ENCODE peak calls at places on chromosomes 5 and 9, in five cellular contexts. One of them, this sample, is unnamed.

GRCh38 chr9:132892383-132892782 is 13.7 kb downstream of the SPACA9 start:
- DNase-seq in PC-3: no peak
- DNase-seq in thyroid gland: no peak
- DNase-seq in skeletal muscle cell: no peak
- DNase-seq in tibial artery: no peak
- DNase-seq in this sample: no peak

GRCh38 chr9:90025816-90026215 is 421.0 kb downstream of the GADD45G start:
- DNase-seq in skeletal muscle cell: no peak
- DNase-seq in PC-3: peak; percentile 49
- DNase-seq in thyroid gland: no peak
- DNase-seq in tibial artery: no peak
- DNase-seq in this sample: no peak

GRCh38 chr5:14165375-14166091 is 22.4 kb downstream of the TRIO start:
- DNase-seq in tibial artery: no peak
- DNase-seq in skeletal muscle cell: no peak
- DNase-seq in thyroid gland: no peak
- DNase-seq in PC-3: peak; percentile 97
- DNase-seq in this sample: no peak

GRCh38 chr9:130453487-130453886 is 8.7 kb downstream of the ASS1 start:
- DNase-seq in thyroid gland: peak; percentile 95
- DNase-seq in skeletal muscle cell: no peak
- DNase-seq in PC-3: peak; percentile 24
- DNase-seq in tibial artery: no peak
- DNase-seq in this sample: no peak

GRCh38 chr5:124661317-124662141 is 84.9 kb downstream of the ZNF608 start:
- DNase-seq in PC-3: peak; percentile 67
- DNase-seq in tibial artery: no peak
- DNase-seq in thyroid gland: peak; percentile 63
- DNase-seq in skeletal muscle cell: peak; percentile 57
- DNase-seq in this sample: no peak

GRCh38 chr9:78994476-78994875 is 577.3 kb upstream of the TLE4 start:
- DNase-seq in thyroid gland: no peak
- DNase-seq in PC-3: no peak
- DNase-seq in tibial artery: no peak
- DNase-seq in skeletal muscle cell: no peak
- DNase-seq in this sample: no peak

GRCh38 chr5:160797020-160797419 is 55.0 kb downstream of the ATP10B start:
- DNase-seq in skeletal muscle cell: no peak
- DNase-seq in PC-3: no peak
- DNase-seq in thyroid gland: no peak
- DNase-seq in tibial artery: no peak
- DNase-seq in this sample: no peak

GRCh38 chr9:128696923-128697707 is 5.2 kb upstream of the PKN3 start:
- DNase-seq in PC-3: no peak
- DNase-seq in tibial artery: no peak
- DNase-seq in thyroid gland: no peak
- DNase-seq in skeletal muscle cell: no peak
- DNase-seq in this sample: no peak

GRCh38 chr5:168159425-168159824 is 132.0 kb upstream of the WWC1 start:
- DNase-seq in PC-3: no peak
- DNase-seq in thyroid gland: no peak
- DNase-seq in tibial artery: peak; percentile 22
- DNase-seq in skeletal muscle cell: no peak
- DNase-seq in this sample: no peak

GRCh38 chr9:33506626-33507370 is 17.3 kb upstream of the ANKRD18B start:
- DNase-seq in tibial artery: no peak
- DNase-seq in thyroid gland: peak; percentile 63
- DNase-seq in PC-3: peak; percentile 72
- DNase-seq in skeletal muscle cell: peak; percentile 80
- DNase-seq in this sample: no peak

GRCh38 chr5:72366324-72366976 is 46.3 kb downstream of the PTCD2 start:
- DNase-seq in tibial artery: peak; percentile 76
- DNase-seq in thyroid gland: peak; percentile 80
- DNase-seq in PC-3: peak; percentile 78
- DNase-seq in skeletal muscle cell: no peak
- DNase-seq in this sample: no peak

GRCh38 chr5:64587370-64587769 is 81.6 kb downstream of the RGS7BP start:
- DNase-seq in skeletal muscle cell: no peak
- DNase-seq in PC-3: no peak
- DNase-seq in thyroid gland: no peak
- DNase-seq in tibial artery: no peak
- DNase-seq in this sample: no peak

GRCh38 chr9:132776891-132777290 is 101.2 kb downstream of the AK8 start:
- DNase-seq in tibial artery: no peak
- DNase-seq in PC-3: no peak
- DNase-seq in skeletal muscle cell: no peak
- DNase-seq in thyroid gland: no peak
- DNase-seq in this sample: no peak

GRCh38 chr9:121281614-121282291 is 13.8 kb downstream of the GSN start:
- DNase-seq in PC-3: peak; percentile 93
- DNase-seq in tibial artery: peak; percentile 82
- DNase-seq in thyroid gland: peak; percentile 98
- DNase-seq in skeletal muscle cell: no peak
- DNase-seq in this sample: no peak

GRCh38 chr9:77291714-77292113 is 114.4 kb downstream of the VPS13A start:
- DNase-seq in PC-3: peak; percentile 51
- DNase-seq in tibial artery: no peak
- DNase-seq in thyroid gland: no peak
- DNase-seq in skeletal muscle cell: no peak
- DNase-seq in this sample: no peak

GRCh38 chr9:71490810-71491209 is 277.5 kb downstream of the CEMIP2 start:
- DNase-seq in PC-3: peak; percentile 31
- DNase-seq in skeletal muscle cell: no peak
- DNase-seq in thyroid gland: no peak
- DNase-seq in tibial artery: no peak
- DNase-seq in this sample: no peak

GRCh38 chr9:104232781-104233341 is 138.8 kb downstream of the SMC2 start:
- DNase-seq in thyroid gland: no peak
- DNase-seq in skeletal muscle cell: peak; percentile 34
- DNase-seq in PC-3: peak; percentile 46
- DNase-seq in tibial artery: no peak
- DNase-seq in this sample: no peak

GRCh38 chr9:130542457-130543228 is 36.7 kb upstream of the FUBP3 start:
- DNase-seq in PC-3: peak; percentile 3
- DNase-seq in tibial artery: no peak
- DNase-seq in thyroid gland: no peak
- DNase-seq in skeletal muscle cell: no peak
- DNase-seq in this sample: no peak

GRCh38 chr5:159849437-159850191 is 66.7 kb upstream of the ADRA1B start:
- DNase-seq in PC-3: peak; percentile 92
- DNase-seq in tibial artery: no peak
- DNase-seq in thyroid gland: peak; percentile 6
- DNase-seq in skeletal muscle cell: peak; percentile 71
- DNase-seq in this sample: no peak

GRCh38 chr5:42404366-42404765 is 18.9 kb upstream of the GHR start:
- DNase-seq in tibial artery: no peak
- DNase-seq in PC-3: no peak
- DNase-seq in thyroid gland: no peak
- DNase-seq in skeletal muscle cell: peak; percentile 35
- DNase-seq in this sample: no peak

GRCh38 chr9:33434317-33435105 is 12.9 kb downstream of the AQP3 start:
- DNase-seq in thyroid gland: peak; percentile 44
- DNase-seq in tibial artery: no peak
- DNase-seq in PC-3: no peak
- DNase-seq in skeletal muscle cell: no peak
- DNase-seq in this sample: no peak

GRCh38 chr5:73858786-73859185 is 232.8 kb downstream of the ARHGEF28 start:
- DNase-seq in thyroid gland: no peak
- DNase-seq in PC-3: no peak
- DNase-seq in tibial artery: no peak
- DNase-seq in skeletal muscle cell: no peak
- DNase-seq in this sample: no peak

GRCh38 chr5:87195104-87195581 is 72.5 kb upstream of the RASA1 start:
- DNase-seq in tibial artery: no peak
- DNase-seq in thyroid gland: no peak
- DNase-seq in skeletal muscle cell: peak; percentile 47
- DNase-seq in PC-3: peak; percentile 68
- DNase-seq in this sample: no peak

GRCh38 chr9:125472562-125472925 is 210.9 kb downstream of the GAPVD1 start:
- DNase-seq in skeletal muscle cell: no peak
- DNase-seq in PC-3: no peak
- DNase-seq in thyroid gland: no peak
- DNase-seq in tibial artery: no peak
- DNase-seq in this sample: no peak

GRCh38 chr5:122788996-122789395 is 14.1 kb downstream of the SNX2 start:
- DNase-seq in PC-3: no peak
- DNase-seq in tibial artery: no peak
- DNase-seq in skeletal muscle cell: no peak
- DNase-seq in thyroid gland: no peak
- DNase-seq in this sample: no peak

GRCh38 chr9:134778841-134779411 is 101.7 kb upstream of the FCN2 start:
- DNase-seq in tibial artery: peak; percentile 57
- DNase-seq in skeletal muscle cell: no peak
- DNase-seq in PC-3: peak; percentile 60
- DNase-seq in thyroid gland: peak; percentile 42
- DNase-seq in this sample: peak; percentile 61

GRCh38 chr9:34627716-34628655 is 880 bp downstream of the ARID3C start:
- DNase-seq in PC-3: no peak
- DNase-seq in skeletal muscle cell: no peak
- DNase-seq in thyroid gland: no peak
- DNase-seq in tibial artery: no peak
- DNase-seq in this sample: no peak

GRCh38 chr5:9865574-9865973 is 235.4 kb upstream of the TAS2R1 start:
- DNase-seq in tibial artery: no peak
- DNase-seq in PC-3: peak; percentile 15
- DNase-seq in thyroid gland: no peak
- DNase-seq in skeletal muscle cell: no peak
- DNase-seq in this sample: no peak

GRCh38 chr5:168020522-168021294 is 270.7 kb upstream of the WWC1 start:
- DNase-seq in thyroid gland: no peak
- DNase-seq in tibial artery: no peak
- DNase-seq in skeletal muscle cell: no peak
- DNase-seq in PC-3: peak; percentile 22
- DNase-seq in this sample: no peak

GRCh38 chr5:122401991-122402710 is 90.1 kb downstream of the SNCAIP start:
- DNase-seq in tibial artery: no peak
- DNase-seq in thyroid gland: no peak
- DNase-seq in skeletal muscle cell: no peak
- DNase-seq in PC-3: no peak
- DNase-seq in this sample: no peak

GRCh38 chr5:56693220-56693579 is 122.1 kb upstream of the MAP3K1 start:
- DNase-seq in PC-3: no peak
- DNase-seq in thyroid gland: no peak
- DNase-seq in tibial artery: no peak
- DNase-seq in skeletal muscle cell: no peak
- DNase-seq in this sample: no peak

GRCh38 chr9:123357748-123358059 is 1.7 kb downstream of the CRB2 start:
- DNase-seq in PC-3: no peak
- DNase-seq in skeletal muscle cell: no peak
- DNase-seq in thyroid gland: no peak
- DNase-seq in tibial artery: no peak
- DNase-seq in this sample: no peak

GRCh38 chr9:123359106-123359505 is 3.1 kb downstream of the CRB2 start:
- DNase-seq in PC-3: no peak
- DNase-seq in thyroid gland: no peak
- DNase-seq in skeletal muscle cell: no peak
- DNase-seq in tibial artery: no peak
- DNase-seq in this sample: no peak

GRCh38 chr9:123358181-123358894 is 2.3 kb downstream of the CRB2 start:
- DNase-seq in skeletal muscle cell: no peak
- DNase-seq in tibial artery: no peak
- DNase-seq in PC-3: no peak
- DNase-seq in thyroid gland: no peak
- DNase-seq in this sample: peak; percentile 90

GRCh38 chr9:123355761-123356520 is at the start of gene CRB2:
- DNase-seq in skeletal muscle cell: no peak
- DNase-seq in tibial artery: no peak
- DNase-seq in PC-3: no peak
- DNase-seq in thyroid gland: no peak
- DNase-seq in this sample: no peak

GRCh38 chr9:123356851-123357747 is 1.1 kb downstream of the CRB2 start:
- DNase-seq in skeletal muscle cell: no peak
- DNase-seq in thyroid gland: no peak
- DNase-seq in PC-3: no peak
- DNase-seq in tibial artery: no peak
- DNase-seq in this sample: no peak
- H3K4me3 ChIP-seq in skeletal muscle cell: no peak overlapping the region
- H3K4me3 ChIP-seq in thyroid gland: no peak overlapping the region
- H3K4me3 ChIP-seq in PC-3: no peak overlapping the region
- H3K4me3 ChIP-seq in tibial artery: no peak overlapping the region
- H3K4me3 ChIP-seq in this sample: peak overlapping the region; percentile 70

GRCh38 chr5:172180936-172181335 is 7.1 kb downstream of the STK10 start:
- DNase-seq in thyroid gland: no peak
- DNase-seq in tibial artery: no peak
- DNase-seq in PC-3: no peak
- DNase-seq in skeletal muscle cell: no peak
- DNase-seq in this sample: no peak
- H3K4me3 ChIP-seq in thyroid gland: no peak overlapping the region
- H3K4me3 ChIP-seq in tibial artery: no peak overlapping the region
- H3K4me3 ChIP-seq in PC-3: no peak overlapping the region
- H3K4me3 ChIP-seq in skeletal muscle cell: no peak overlapping the region
- H3K4me3 ChIP-seq in this sample: no peak overlapping the region

GRCh38 chr5:115735108-115735998 is 81.1 kb downstream of the CDO1 start:
- DNase-seq in skeletal muscle cell: no peak
- DNase-seq in tibial artery: peak; percentile 26
- DNase-seq in thyroid gland: peak; percentile 10
- DNase-seq in PC-3: no peak
- DNase-seq in this sample: peak; percentile 45
- H3K4me3 ChIP-seq in skeletal muscle cell: no peak overlapping the region
- H3K4me3 ChIP-seq in tibial artery: no peak overlapping the region
- H3K4me3 ChIP-seq in thyroid gland: no peak overlapping the region
- H3K4me3 ChIP-seq in PC-3: no peak overlapping the region
- H3K4me3 ChIP-seq in this sample: no peak overlapping the region

GRCh38 chr9:95504053-95504963 is 12.5 kb downstream of the PTCH1 start:
- DNase-seq in tibial artery: peak; percentile 58
- DNase-seq in skeletal muscle cell: peak; percentile 66
- DNase-seq in PC-3: peak; percentile 90
- DNase-seq in thyroid gland: peak; percentile 56
- DNase-seq in this sample: no peak
- H3K4me3 ChIP-seq in tibial artery: no peak overlapping the region
- H3K4me3 ChIP-seq in skeletal muscle cell: peak overlapping the region; percentile 57
- H3K4me3 ChIP-seq in PC-3: no peak overlapping the region
- H3K4me3 ChIP-seq in thyroid gland: no peak overlapping the region
- H3K4me3 ChIP-seq in this sample: peak overlapping the region; percentile 78

This sample was measured in dorsolateral prefrontal cortex.